ENCODE peak calls at places on chromosomes 3 and 15, in ten cellular contexts. One of them, this sample, is unnamed.

GRCh38 chr3:104598848-104599501 is 767.7 kb upstream of the ALCAM start:
- DNase-seq in IMR-90: no peak
- DNase-seq in breast epithelium: no peak
- DNase-seq in nucleus accumbens: no peak
- DNase-seq in Caki2: no peak
- DNase-seq in anterior cingulate cortex: no peak
- DNase-seq in dorsolateral prefrontal cortex: no peak
- DNase-seq in sciatic nerve: no peak
- DNase-seq in naive thymus-derived CD4-positive, alpha-beta T cell: no peak
- DNase-seq in stimulated activated CD8-positive, alpha-beta memory T cell treated with anti-CD3 and anti-CD28 coated beads, Interleukin-2, amount 100 ng/mL, for 48 hours: no peak
- DNase-seq in this sample: no peak

GRCh38 chr3:49357466-49358216 is 512 bp downstream of the GPX1 start:
- DNase-seq in IMR-90: peak; percentile 92
- DNase-seq in breast epithelium: peak; percentile 36
- DNase-seq in nucleus accumbens: peak; percentile 22
- DNase-seq in Caki2: peak; percentile 54
- DNase-seq in anterior cingulate cortex: no peak
- DNase-seq in dorsolateral prefrontal cortex: no peak
- DNase-seq in sciatic nerve: peak; percentile 76
- DNase-seq in naive thymus-derived CD4-positive, alpha-beta T cell: peak; percentile 51
- DNase-seq in stimulated activated CD8-positive, alpha-beta memory T cell treated with anti-CD3 and anti-CD28 coated beads, Interleukin-2, amount 100 ng/mL, for 48 hours: peak; percentile 35
- DNase-seq in this sample: peak; percentile 84

GRCh38 chr3:94441494-94441847 is 378.6 kb downstream of the NSUN3 start:
- DNase-seq in IMR-90: no peak
- DNase-seq in breast epithelium: no peak
- DNase-seq in nucleus accumbens: no peak
- DNase-seq in Caki2: no peak
- DNase-seq in anterior cingulate cortex: no peak
- DNase-seq in dorsolateral prefrontal cortex: no peak
- DNase-seq in sciatic nerve: no peak
- DNase-seq in naive thymus-derived CD4-positive, alpha-beta T cell: no peak
- DNase-seq in stimulated activated CD8-positive, alpha-beta memory T cell treated with anti-CD3 and anti-CD28 coated beads, Interleukin-2, amount 100 ng/mL, for 48 hours: no peak
- DNase-seq in this sample: no peak

GRCh38 chr3:51937014-51937413 is 4.7 kb downstream of the RRP9 start:
- DNase-seq in IMR-90: peak; percentile 36
- DNase-seq in breast epithelium: no peak
- DNase-seq in nucleus accumbens: no peak
- DNase-seq in Caki2: no peak
- DNase-seq in anterior cingulate cortex: no peak
- DNase-seq in dorsolateral prefrontal cortex: peak; percentile 20
- DNase-seq in sciatic nerve: peak; percentile 43
- DNase-seq in naive thymus-derived CD4-positive, alpha-beta T cell: no peak
- DNase-seq in stimulated activated CD8-positive, alpha-beta memory T cell treated with anti-CD3 and anti-CD28 coated beads, Interleukin-2, amount 100 ng/mL, for 48 hours: no peak
- DNase-seq in this sample: no peak

GRCh38 chr3:138594150-138594934 is at the start of gene CEP70:
- DNase-seq in IMR-90: peak; percentile 95
- DNase-seq in breast epithelium: peak; percentile 94
- DNase-seq in nucleus accumbens: no peak
- DNase-seq in Caki2: peak; percentile 97
- DNase-seq in anterior cingulate cortex: no peak
- DNase-seq in dorsolateral prefrontal cortex: peak; percentile 84
- DNase-seq in sciatic nerve: peak; percentile 95
- DNase-seq in naive thymus-derived CD4-positive, alpha-beta T cell: peak; percentile 85
- DNase-seq in stimulated activated CD8-positive, alpha-beta memory T cell treated with anti-CD3 and anti-CD28 coated beads, Interleukin-2, amount 100 ng/mL, for 48 hours: peak; percentile 85
- DNase-seq in this sample: peak; percentile 95

GRCh38 chr3:124461838-124462632 is 268.2 kb upstream of the UMPS start:
- DNase-seq in IMR-90: no peak
- DNase-seq in breast epithelium: no peak
- DNase-seq in nucleus accumbens: no peak
- DNase-seq in Caki2: no peak
- DNase-seq in anterior cingulate cortex: no peak
- DNase-seq in dorsolateral prefrontal cortex: no peak
- DNase-seq in sciatic nerve: no peak
- DNase-seq in naive thymus-derived CD4-positive, alpha-beta T cell: no peak
- DNase-seq in stimulated activated CD8-positive, alpha-beta memory T cell treated with anti-CD3 and anti-CD28 coated beads, Interleukin-2, amount 100 ng/mL, for 48 hours: no peak
- DNase-seq in this sample: no peak

GRCh38 chr3:3851621-3852323 is 52.5 kb downstream of the LRRN1 start:
- DNase-seq in IMR-90: no peak
- DNase-seq in breast epithelium: no peak
- DNase-seq in nucleus accumbens: no peak
- DNase-seq in Caki2: no peak
- DNase-seq in anterior cingulate cortex: no peak
- DNase-seq in dorsolateral prefrontal cortex: no peak
- DNase-seq in sciatic nerve: no peak
- DNase-seq in naive thymus-derived CD4-positive, alpha-beta T cell: no peak
- DNase-seq in stimulated activated CD8-positive, alpha-beta memory T cell treated with anti-CD3 and anti-CD28 coated beads, Interleukin-2, amount 100 ng/mL, for 48 hours: no peak
- DNase-seq in this sample: no peak

GRCh38 chr3:194075802-194076460 is 60.0 kb upstream of the HES1 start:
- DNase-seq in IMR-90: no peak
- DNase-seq in breast epithelium: no peak
- DNase-seq in nucleus accumbens: no peak
- DNase-seq in Caki2: peak; percentile 65
- DNase-seq in anterior cingulate cortex: no peak
- DNase-seq in dorsolateral prefrontal cortex: no peak
- DNase-seq in sciatic nerve: no peak
- DNase-seq in naive thymus-derived CD4-positive, alpha-beta T cell: no peak
- DNase-seq in stimulated activated CD8-positive, alpha-beta memory T cell treated with anti-CD3 and anti-CD28 coated beads, Interleukin-2, amount 100 ng/mL, for 48 hours: no peak
- DNase-seq in this sample: no peak

GRCh38 chr15:41703120-41703519 is 42.9 kb downstream of the MGA start:
- DNase-seq in IMR-90: no peak
- DNase-seq in breast epithelium: no peak
- DNase-seq in nucleus accumbens: no peak
- DNase-seq in Caki2: no peak
- DNase-seq in anterior cingulate cortex: no peak
- DNase-seq in dorsolateral prefrontal cortex: no peak
- DNase-seq in sciatic nerve: no peak
- DNase-seq in naive thymus-derived CD4-positive, alpha-beta T cell: no peak
- DNase-seq in stimulated activated CD8-positive, alpha-beta memory T cell treated with anti-CD3 and anti-CD28 coated beads, Interleukin-2, amount 100 ng/mL, for 48 hours: no peak
- DNase-seq in this sample: no peak

GRCh38 chr15:85756411-85757072 is 38.2 kb downstream of the KLHL25 start:
- DNase-seq in IMR-90: no peak
- DNase-seq in breast epithelium: peak; percentile 81
- DNase-seq in nucleus accumbens: no peak
- DNase-seq in Caki2: no peak
- DNase-seq in anterior cingulate cortex: no peak
- DNase-seq in dorsolateral prefrontal cortex: no peak
- DNase-seq in sciatic nerve: peak; percentile 54
- DNase-seq in naive thymus-derived CD4-positive, alpha-beta T cell: no peak
- DNase-seq in stimulated activated CD8-positive, alpha-beta memory T cell treated with anti-CD3 and anti-CD28 coated beads, Interleukin-2, amount 100 ng/mL, for 48 hours: no peak
- DNase-seq in this sample: peak; percentile 49

GRCh38 chr3:101119535-101119934 is 126.3 kb upstream of the ABI3BP start:
- DNase-seq in IMR-90: peak; percentile 92
- DNase-seq in breast epithelium: no peak
- DNase-seq in nucleus accumbens: no peak
- DNase-seq in Caki2: no peak
- DNase-seq in anterior cingulate cortex: no peak
- DNase-seq in dorsolateral prefrontal cortex: no peak
- DNase-seq in sciatic nerve: no peak
- DNase-seq in naive thymus-derived CD4-positive, alpha-beta T cell: no peak
- DNase-seq in stimulated activated CD8-positive, alpha-beta memory T cell treated with anti-CD3 and anti-CD28 coated beads, Interleukin-2, amount 100 ng/mL, for 48 hours: no peak
- DNase-seq in this sample: no peak

GRCh38 chr3:147392083-147392916 is 14.0 kb downstream of the ZIC4 start:
- DNase-seq in IMR-90: no peak
- DNase-seq in breast epithelium: no peak
- DNase-seq in nucleus accumbens: peak; percentile 88
- DNase-seq in Caki2: no peak
- DNase-seq in anterior cingulate cortex: peak; percentile 81
- DNase-seq in dorsolateral prefrontal cortex: peak; percentile 86
- DNase-seq in sciatic nerve: no peak
- DNase-seq in naive thymus-derived CD4-positive, alpha-beta T cell: no peak
- DNase-seq in stimulated activated CD8-positive, alpha-beta memory T cell treated with anti-CD3 and anti-CD28 coated beads, Interleukin-2, amount 100 ng/mL, for 48 hours: no peak
- DNase-seq in this sample: no peak

GRCh38 chr3:39141211-39141995 is 12.0 kb downstream of the CSRNP1 start:
- DNase-seq in IMR-90: peak; percentile 39
- DNase-seq in breast epithelium: peak; percentile 93
- DNase-seq in nucleus accumbens: no peak
- DNase-seq in Caki2: peak; percentile 9
- DNase-seq in anterior cingulate cortex: no peak
- DNase-seq in dorsolateral prefrontal cortex: no peak
- DNase-seq in sciatic nerve: no peak
- DNase-seq in naive thymus-derived CD4-positive, alpha-beta T cell: no peak
- DNase-seq in stimulated activated CD8-positive, alpha-beta memory T cell treated with anti-CD3 and anti-CD28 coated beads, Interleukin-2, amount 100 ng/mL, for 48 hours: no peak
- DNase-seq in this sample: peak; percentile 88

GRCh38 chr3:72907131-72907697 is 19.4 kb downstream of the GXYLT2 start:
- DNase-seq in IMR-90: peak; percentile 72
- DNase-seq in breast epithelium: peak; percentile 36
- DNase-seq in nucleus accumbens: no peak
- DNase-seq in Caki2: no peak
- DNase-seq in anterior cingulate cortex: no peak
- DNase-seq in dorsolateral prefrontal cortex: no peak
- DNase-seq in sciatic nerve: no peak
- DNase-seq in naive thymus-derived CD4-positive, alpha-beta T cell: no peak
- DNase-seq in stimulated activated CD8-positive, alpha-beta memory T cell treated with anti-CD3 and anti-CD28 coated beads, Interleukin-2, amount 100 ng/mL, for 48 hours: no peak
- DNase-seq in this sample: no peak

GRCh38 chr15:67411491-67411890 is 109.4 kb upstream of the C15orf61 start:
- DNase-seq in IMR-90: peak; percentile 6
- DNase-seq in breast epithelium: no peak
- DNase-seq in nucleus accumbens: no peak
- DNase-seq in Caki2: no peak
- DNase-seq in anterior cingulate cortex: no peak
- DNase-seq in dorsolateral prefrontal cortex: no peak
- DNase-seq in sciatic nerve: no peak
- DNase-seq in naive thymus-derived CD4-positive, alpha-beta T cell: no peak
- DNase-seq in stimulated activated CD8-positive, alpha-beta memory T cell treated with anti-CD3 and anti-CD28 coated beads, Interleukin-2, amount 100 ng/mL, for 48 hours: no peak
- DNase-seq in this sample: no peak

GRCh38 chr3:8201011-8201410 is 300.6 kb upstream of the LMCD1 start:
- DNase-seq in IMR-90: no peak
- DNase-seq in breast epithelium: no peak
- DNase-seq in nucleus accumbens: no peak
- DNase-seq in Caki2: no peak
- DNase-seq in anterior cingulate cortex: no peak
- DNase-seq in dorsolateral prefrontal cortex: no peak
- DNase-seq in sciatic nerve: no peak
- DNase-seq in naive thymus-derived CD4-positive, alpha-beta T cell: no peak
- DNase-seq in stimulated activated CD8-positive, alpha-beta memory T cell treated with anti-CD3 and anti-CD28 coated beads, Interleukin-2, amount 100 ng/mL, for 48 hours: no peak
- DNase-seq in this sample: no peak

GRCh38 chr3:106114220-106114619 is 245.4 kb upstream of the CBLB start:
- DNase-seq in IMR-90: peak; percentile 21
- DNase-seq in breast epithelium: no peak
- DNase-seq in nucleus accumbens: no peak
- DNase-seq in Caki2: no peak
- DNase-seq in anterior cingulate cortex: no peak
- DNase-seq in dorsolateral prefrontal cortex: no peak
- DNase-seq in sciatic nerve: no peak
- DNase-seq in naive thymus-derived CD4-positive, alpha-beta T cell: no peak
- DNase-seq in stimulated activated CD8-positive, alpha-beta memory T cell treated with anti-CD3 and anti-CD28 coated beads, Interleukin-2, amount 100 ng/mL, for 48 hours: no peak
- DNase-seq in this sample: no peak

GRCh38 chr3:158753814-158754213 is 21.6 kb upstream of the RARRES1 start:
- DNase-seq in IMR-90: no peak
- DNase-seq in breast epithelium: no peak
- DNase-seq in nucleus accumbens: no peak
- DNase-seq in Caki2: no peak
- DNase-seq in anterior cingulate cortex: no peak
- DNase-seq in dorsolateral prefrontal cortex: no peak
- DNase-seq in sciatic nerve: no peak
- DNase-seq in naive thymus-derived CD4-positive, alpha-beta T cell: no peak
- DNase-seq in stimulated activated CD8-positive, alpha-beta memory T cell treated with anti-CD3 and anti-CD28 coated beads, Interleukin-2, amount 100 ng/mL, for 48 hours: no peak
- DNase-seq in this sample: no peak

GRCh38 chr3:71066849-71067261 is 516.7 kb downstream of the FOXP1 start:
- DNase-seq in IMR-90: peak; percentile 65
- DNase-seq in breast epithelium: no peak
- DNase-seq in nucleus accumbens: no peak
- DNase-seq in Caki2: peak; percentile 76
- DNase-seq in anterior cingulate cortex: no peak
- DNase-seq in dorsolateral prefrontal cortex: no peak
- DNase-seq in sciatic nerve: no peak
- DNase-seq in naive thymus-derived CD4-positive, alpha-beta T cell: no peak
- DNase-seq in stimulated activated CD8-positive, alpha-beta memory T cell treated with anti-CD3 and anti-CD28 coated beads, Interleukin-2, amount 100 ng/mL, for 48 hours: peak; percentile 25
- DNase-seq in this sample: no peak

GRCh38 chr15:74336061-74337005 is 31.1 kb downstream of the CYP11A1 start:
- DNase-seq in IMR-90: peak; percentile 37
- DNase-seq in breast epithelium: no peak
- DNase-seq in nucleus accumbens: no peak
- DNase-seq in Caki2: no peak
- DNase-seq in anterior cingulate cortex: no peak
- DNase-seq in dorsolateral prefrontal cortex: no peak
- DNase-seq in sciatic nerve: no peak
- DNase-seq in naive thymus-derived CD4-positive, alpha-beta T cell: no peak
- DNase-seq in stimulated activated CD8-positive, alpha-beta memory T cell treated with anti-CD3 and anti-CD28 coated beads, Interleukin-2, amount 100 ng/mL, for 48 hours: no peak
- DNase-seq in this sample: no peak

GRCh38 chr3:128726691-128727031 is 678 bp downstream of the RAB7A start:
- DNase-seq in IMR-90: peak; percentile 87
- DNase-seq in breast epithelium: peak; percentile 68
- DNase-seq in nucleus accumbens: peak; percentile 86
- DNase-seq in Caki2: peak; percentile 38
- DNase-seq in anterior cingulate cortex: no peak
- DNase-seq in dorsolateral prefrontal cortex: peak; percentile 58
- DNase-seq in sciatic nerve: peak; percentile 86
- DNase-seq in naive thymus-derived CD4-positive, alpha-beta T cell: no peak
- DNase-seq in stimulated activated CD8-positive, alpha-beta memory T cell treated with anti-CD3 and anti-CD28 coated beads, Interleukin-2, amount 100 ng/mL, for 48 hours: peak; percentile 44
- DNase-seq in this sample: peak; percentile 88

GRCh38 chr3:50637012-50637411 is 20.1 kb downstream of the MAPKAPK3 start:
- DNase-seq in IMR-90: no peak
- DNase-seq in breast epithelium: no peak
- DNase-seq in nucleus accumbens: no peak
- DNase-seq in Caki2: no peak
- DNase-seq in anterior cingulate cortex: no peak
- DNase-seq in dorsolateral prefrontal cortex: no peak
- DNase-seq in sciatic nerve: no peak
- DNase-seq in naive thymus-derived CD4-positive, alpha-beta T cell: no peak
- DNase-seq in stimulated activated CD8-positive, alpha-beta memory T cell treated with anti-CD3 and anti-CD28 coated beads, Interleukin-2, amount 100 ng/mL, for 48 hours: no peak
- DNase-seq in this sample: no peak

GRCh38 chr15:33975023-33975565 is 6.8 kb downstream of the CHRM5 start:
- DNase-seq in IMR-90: no peak
- DNase-seq in breast epithelium: no peak
- DNase-seq in nucleus accumbens: no peak
- DNase-seq in Caki2: no peak
- DNase-seq in anterior cingulate cortex: no peak
- DNase-seq in dorsolateral prefrontal cortex: no peak
- DNase-seq in sciatic nerve: no peak
- DNase-seq in naive thymus-derived CD4-positive, alpha-beta T cell: no peak
- DNase-seq in stimulated activated CD8-positive, alpha-beta memory T cell treated with anti-CD3 and anti-CD28 coated beads, Interleukin-2, amount 100 ng/mL, for 48 hours: no peak
- DNase-seq in this sample: no peak

GRCh38 chr15:79310612-79310984 is 314 bp upstream of the TMED3 start:
- DNase-seq in IMR-90: peak; percentile 21
- DNase-seq in breast epithelium: no peak
- DNase-seq in nucleus accumbens: no peak
- DNase-seq in Caki2: no peak
- DNase-seq in anterior cingulate cortex: no peak
- DNase-seq in dorsolateral prefrontal cortex: no peak
- DNase-seq in sciatic nerve: no peak
- DNase-seq in naive thymus-derived CD4-positive, alpha-beta T cell: no peak
- DNase-seq in stimulated activated CD8-positive, alpha-beta memory T cell treated with anti-CD3 and anti-CD28 coated beads, Interleukin-2, amount 100 ng/mL, for 48 hours: no peak
- DNase-seq in this sample: no peak

GRCh38 chr3:87792193-87792531 is 266.6 kb downstream of the CGGBP1 start:
- DNase-seq in IMR-90: no peak
- DNase-seq in breast epithelium: no peak
- DNase-seq in nucleus accumbens: no peak
- DNase-seq in Caki2: no peak
- DNase-seq in anterior cingulate cortex: no peak
- DNase-seq in dorsolateral prefrontal cortex: no peak
- DNase-seq in sciatic nerve: no peak
- DNase-seq in naive thymus-derived CD4-positive, alpha-beta T cell: no peak
- DNase-seq in stimulated activated CD8-positive, alpha-beta memory T cell treated with anti-CD3 and anti-CD28 coated beads, Interleukin-2, amount 100 ng/mL, for 48 hours: no peak
- DNase-seq in this sample: no peak

GRCh38 chr3:16147226-16147625 is 27.3 kb upstream of the GALNT15 start:
- DNase-seq in IMR-90: peak; percentile 72
- DNase-seq in breast epithelium: no peak
- DNase-seq in nucleus accumbens: no peak
- DNase-seq in Caki2: no peak
- DNase-seq in anterior cingulate cortex: no peak
- DNase-seq in dorsolateral prefrontal cortex: no peak
- DNase-seq in sciatic nerve: no peak
- DNase-seq in naive thymus-derived CD4-positive, alpha-beta T cell: no peak
- DNase-seq in stimulated activated CD8-positive, alpha-beta memory T cell treated with anti-CD3 and anti-CD28 coated beads, Interleukin-2, amount 100 ng/mL, for 48 hours: no peak
- DNase-seq in this sample: no peak

GRCh38 chr3:159482241-159483031 is 506.2 kb upstream of the IL12A start:
- DNase-seq in IMR-90: no peak
- DNase-seq in breast epithelium: no peak
- DNase-seq in nucleus accumbens: no peak
- DNase-seq in Caki2: no peak
- DNase-seq in anterior cingulate cortex: no peak
- DNase-seq in dorsolateral prefrontal cortex: no peak
- DNase-seq in sciatic nerve: no peak
- DNase-seq in naive thymus-derived CD4-positive, alpha-beta T cell: no peak
- DNase-seq in stimulated activated CD8-positive, alpha-beta memory T cell treated with anti-CD3 and anti-CD28 coated beads, Interleukin-2, amount 100 ng/mL, for 48 hours: no peak
- DNase-seq in this sample: no peak

GRCh38 chr15:64883997-64884511 is 27.6 kb upstream of the ANKDD1A start:
- DNase-seq in IMR-90: peak; percentile 97
- DNase-seq in breast epithelium: no peak
- DNase-seq in nucleus accumbens: peak; percentile 38
- DNase-seq in Caki2: peak; percentile 90
- DNase-seq in anterior cingulate cortex: no peak
- DNase-seq in dorsolateral prefrontal cortex: no peak
- DNase-seq in sciatic nerve: peak; percentile 81
- DNase-seq in naive thymus-derived CD4-positive, alpha-beta T cell: peak; percentile 62
- DNase-seq in stimulated activated CD8-positive, alpha-beta memory T cell treated with anti-CD3 and anti-CD28 coated beads, Interleukin-2, amount 100 ng/mL, for 48 hours: peak; percentile 69
- DNase-seq in this sample: peak; percentile 89